ENCODE peak calls at places on chromosomes 2 and 18, in five cellular contexts. L, K, E, I and Z are unnamed samples.

GRCh38 chr18:69081846-69082245 is 284.0 kb downstream of the CCDC102B start:
- DNase-seq in L (no peak), E (no peak), K (no peak), I (no peak), Z (no peak)

GRCh38 chr2:203498161-203498560 is 36.9 kb downstream of the RAPH1 start:
- DNase-seq in I (no peak), L (no peak), E (no peak), K (no peak), Z (peak)

GRCh38 chr2:177392373-177393246 is at the start of gene AGPS:
- DNase-seq in E (peak), K (peak), I (peak), L (peak), Z (peak)

GRCh38 chr18:23107718-23108117 is 27.6 kb upstream of the CABLES1 start:
- DNase-seq in K (no peak), E (no peak), L (no peak), I (no peak), Z (peak)

GRCh38 chr2:190459881-190460280 is 51.7 kb downstream of the MFSD6 start:
- DNase-seq in L (no peak), I (no peak), K (no peak), E (no peak), Z (no peak)

GRCh38 chr2:111071480-111072143 is 49.1 kb upstream of the BCL2L11 start:
- DNase-seq in I (no peak), K (no peak), E (no peak), L (no peak), Z (peak)

GRCh38 chr2:153477641-153478288 is 797 bp downstream of the RPRM start:
- DNase-seq in K (no peak), E (no peak), L (peak), I (no peak), Z (no peak)

GRCh38 chr2:207399301-207399700 is 130.5 kb upstream of the CREB1 start:
- DNase-seq in E (no peak), K (no peak), I (no peak), L (no peak), Z (no peak)

GRCh38 chr2:173448938-173449471 is 94.3 kb downstream of the CDCA7 start:
- DNase-seq in K (peak), L (no peak), I (peak), E (peak), Z (peak)

GRCh38 chr2:54949431-54949830 is 100.8 kb downstream of the RTN4 start:
- DNase-seq in I (no peak), E (no peak), K (no peak), L (no peak), Z (no peak)

GRCh38 chr18:74040459-74041332 is 106.9 kb downstream of the FBXO15 start:
- DNase-seq in L (peak), E (peak), I (peak), K (peak), Z (no peak)

GRCh38 chr2:215680605-215681598 is 245.0 kb upstream of the FN1 start:
- DNase-seq in L (no peak), I (no peak), K (no peak), E (no peak), Z (peak)

GRCh38 chr2:235554385-235554784 is 60.5 kb downstream of the AGAP1 start:
- DNase-seq in E (no peak), I (no peak), L (no peak), K (no peak), Z (no peak)

GRCh38 chr2:73033766-73034381 is 37.6 kb downstream of the SFXN5 start:
- DNase-seq in L (no peak), E (no peak), I (no peak), K (no peak), Z (no peak)

GRCh38 chr2:170524828-170525565 is 190.1 kb upstream of the SP5 start:
- DNase-seq in E (no peak), L (no peak), K (no peak), I (no peak), Z (peak)

GRCh38 chr2:26887142-26887541 is 39.2 kb downstream of the DPYSL5 start:
- DNase-seq in L (no peak), K (no peak), I (no peak), E (no peak), Z (no peak)